ENCODE peak calls at places on chromosomes 11 and 22, in four cellular contexts. N, D, J and O are unnamed samples.

GRCh38 chr22:45969414-45969799 is 7.6 kb downstream of the WNT7B start:
- DNase-seq in N (no peak), J (no peak), D (no peak), O (no peak)

GRCh38 chr11:60970369-60970774 is 1.1 kb upstream of the CD6 start:
- DNase-seq in J (peak; percentile 45), D (peak; percentile 88), N (peak; percentile 90), O (peak; percentile 31)

GRCh38 chr11:97743205-97743742 is 1277.5 kb upstream of the CNTN5 start:
- DNase-seq in J (no peak), D (no peak), N (no peak), O (no peak)

GRCh38 chr11:124327775-124328174 is 7.8 kb upstream of the OR8D2 start:
- DNase-seq in N (no peak), D (no peak), J (no peak), O (no peak)

GRCh38 chr11:14315130-14315529 is 43.9 kb downstream of the RRAS2 start:
- DNase-seq in D (no peak), J (no peak), N (no peak), O (no peak)

GRCh38 chr22:25403284-25403606 is 161.2 kb upstream of the GRK3 start:
- DNase-seq in D (no peak), J (no peak), N (no peak), O (no peak)

GRCh38 chr22:33599596-33599995 is 320.7 kb downstream of the LARGE1 start:
- DNase-seq in J (no peak), N (no peak), D (no peak), O (no peak)

GRCh38 chr22:31615481-31615840 is 46.6 kb downstream of the PISD start:
- DNase-seq in N (no peak), J (no peak), D (no peak), O (no peak)

GRCh38 chr22:42996646-42997365 is 18.1 kb downstream of the PACSIN2 start:
- DNase-seq in J (no peak), D (no peak), N (no peak), O (no peak)

GRCh38 chr11:34145847-34146381 is 40.5 kb downstream of the NAT10 start:
- DNase-seq in J (no peak), D (no peak), N (no peak), O (no peak)

GRCh38 chr11:2709429-2709828 is 9.6 kb upstream of the KCNQ1OT1 start:
- DNase-seq in N (no peak), D (no peak), J (no peak), O (no peak)

GRCh38 chr11:40280161-40281054 is 1179.0 kb downstream of the LRRC4C start:
- DNase-seq in J (no peak), N (no peak), D (no peak), O (peak; percentile 55)

GRCh38 chr22:21031545-21032036 is 770 bp downstream of the SLC7A4 start:
- DNase-seq in D (no peak), N (no peak), J (no peak), O (no peak)

GRCh38 chr11:64767344-64768299 is 7.8 kb upstream of the PYGM start:
- DNase-seq in J (peak; percentile 47), N (peak; percentile 90), D (peak; percentile 89), O (peak; percentile 74)